ENCODE peak calls at places on chromosomes 7 and 10, in four cellular contexts. D is kidney tubule cell, B is upper lobe of right lung, E is endothelial cell. S is an unnamed sample.
A peak's percentile ranks its signal among the peaks of the same experiment; 100 is the strongest.

GRCh38 chr7:137606061-137606674 is 240.6 kb downstream of the DGKI start:
- DNase-seq in D (peak; percentile 71), B (no peak), E (no peak), S (no peak)

GRCh38 chr7:50632561-50633413 is 67.6 kb upstream of the DDC start:
- DNase-seq in D (peak; percentile 70), B (peak; percentile 66), E (peak; percentile 65), S (no peak)

GRCh38 chr7:1694981-1695511 is 25.0 kb downstream of the ELFN1 start:
- DNase-seq in D (no peak), B (peak; percentile 54), E (no peak), S (peak; percentile 44)

GRCh38 chr10:114073787-114074186 is 30.1 kb downstream of the ADRB1 start:
- DNase-seq in D (no peak), B (no peak), E (no peak), S (no peak)

GRCh38 chr10:6671976-6672375 is 91.9 kb upstream of the PRKCQ start:
- DNase-seq in D (no peak), B (no peak), E (no peak), S (no peak)

GRCh38 chr10:28179490-28180099 is 123.3 kb downstream of the MPP7 start:
- DNase-seq in D (peak; percentile 69), B (no peak), E (peak; percentile 39), S (no peak)

GRCh38 chr7:95642173-95642572 is 45.9 kb upstream of the PDK4 start:
- DNase-seq in D (no peak), B (no peak), E (no peak), S (no peak)

GRCh38 chr7:44979481-44980392 is 922 bp upstream of the MYO1G start:
- DNase-seq in D (no peak), B (no peak), E (no peak), S (no peak)

GRCh38 chr7:35418716-35419425 is 165.0 kb upstream of the TBX20 start:
- DNase-seq in D (no peak), B (no peak), E (no peak), S (no peak)

GRCh38 chr10:70771311-70772194 is 13.6 kb downstream of the TBATA start:
- DNase-seq in D (no peak), B (no peak), E (no peak), S (no peak)

GRCh38 chr10:129122846-129123245 is 344.2 kb upstream of the MGMT start:
- DNase-seq in D (no peak), B (no peak), E (no peak), S (no peak)